ENCODE peak calls at places on chromosomes 4 and X, in seven cellular contexts. P, Y, M, Q, I, W and N are unnamed samples.

GRCh38 chr4:17545374-17546140 is 30.6 kb downstream of the CLRN2 start:
- DNase-seq in Q (no peak), M (no peak), P (no peak), I (no peak), W (no peak), Y (no peak), N (no peak)

GRCh38 chr4:15805583-15806517 is 27.7 kb downstream of the CD38 start:
- DNase-seq in I (peak), W (peak), Y (no peak), Q (no peak), M (peak), P (no peak), N (no peak)

GRCh38 chr4:1603413-1604135 is 80.5 kb downstream of the FAM53A start:
- DNase-seq in M (no peak), I (no peak), P (no peak), Q (no peak), W (no peak), Y (no peak), N (no peak)

GRCh38 chrX:38649674-38650647 is 88.6 kb downstream of the TSPAN7 start:
- DNase-seq in M (no peak), I (no peak), W (no peak), P (no peak), Y (no peak), Q (no peak), N (no peak)

GRCh38 chr4:98446499-98447375 is 185.6 kb downstream of the RAP1GDS1 start:
- DNase-seq in P (no peak), Q (peak), M (no peak), I (peak), Y (peak), W (peak), N (peak)

GRCh38 chr4:142434519-142435224 is 411.4 kb downstream of the INPP4B start:
- DNase-seq in M (no peak), P (no peak), W (no peak), Y (no peak), Q (no peak), I (no peak), N (no peak)

GRCh38 chr4:7336067-7336569 is 98.6 kb downstream of the PSAPL1 start:
- DNase-seq in M (no peak), I (no peak), W (no peak), Y (no peak), Q (no peak), P (no peak), N (no peak)

GRCh38 chr4:137124278-137124932 is 407.9 kb downstream of the PCDH18 start:
- DNase-seq in P (no peak), M (peak), Q (no peak), I (no peak), Y (no peak), W (peak), N (no peak)

GRCh38 chr4:147736458-147736857 is 4.6 kb downstream of the ARHGAP10 start:
- DNase-seq in W (no peak), Y (no peak), M (no peak), P (no peak), I (no peak), Q (no peak), N (no peak)

GRCh38 chr4:151486166-151486565 is 77.2 kb downstream of the FHIP1A start:
- DNase-seq in Y (no peak), P (no peak), I (no peak), M (no peak), W (no peak), Q (no peak), N (no peak)

GRCh38 chr4:56181140-56181950 is 205.9 kb downstream of the AASDH start:
- DNase-seq in Y (no peak), M (no peak), W (no peak), Q (no peak), P (no peak), I (no peak), N (no peak)

GRCh38 chr4:140426610-140427103 is 791 bp downstream of the CLGN start:
- DNase-seq in I (no peak), P (no peak), Y (peak), Q (no peak), W (peak), M (no peak), N (no peak)

GRCh38 chr4:80322716-80323115 is 12.8 kb upstream of the CFAP299 start:
- DNase-seq in I (no peak), P (no peak), M (no peak), W (no peak), Q (no peak), Y (no peak), N (no peak)